ENCODE peak calls at places on chromosomes 12 and 14, in ten cellular contexts. Y, X, T, G, Q, L, V, H, C and F are unnamed samples.

GRCh38 chr12:26869908-26870459 is 37.0 kb upstream of the ITPR2 start:
- DNase-seq in Y (no peak), X (no peak), T (no peak), G (no peak), Q (no peak), L (no peak), V (no peak), H (no peak), C (no peak), F (no peak)

GRCh38 chr12:32828120-32828519 is 68.5 kb downstream of the PKP2 start:
- DNase-seq in Y (no peak), X (no peak), T (no peak), G (no peak), Q (no peak), L (no peak), V (no peak), H (no peak), C (no peak), F (no peak)

GRCh38 chr12:112168561-112168971 is 43.2 kb downstream of the TRAFD1 start:
- DNase-seq in Y (no peak), X (no peak), T (no peak), G (no peak), Q (no peak), L (no peak), V (no peak), H (no peak), C (no peak), F (no peak)

GRCh38 chr14:104799657-104800599 is 973 bp upstream of the ZBTB42 start:
- DNase-seq in Y (peak; percentile 76), X (peak; percentile 80), T (peak; percentile 88), G (peak; percentile 69), Q (no peak), L (peak; percentile 80), V (no peak), H (peak; percentile 80), C (peak; percentile 92), F (peak; percentile 13)

GRCh38 chr14:76876076-76876475 is 49.9 kb downstream of the LRRC74A start:
- DNase-seq in Y (peak; percentile 43), X (peak; percentile 75), T (peak; percentile 52), G (peak; percentile 56), Q (peak; percentile 55), L (peak; percentile 33), V (peak; percentile 81), H (peak; percentile 22), C (peak; percentile 88), F (peak; percentile 17)

GRCh38 chr12:93015970-93016751 is 87.1 kb upstream of the EEA1 start:
- DNase-seq in Y (peak; percentile 97), X (no peak), T (peak; percentile 5), G (no peak), Q (no peak), L (no peak), V (no peak), H (no peak), C (peak; percentile 22), F (no peak)

GRCh38 chr12:130829391-130830245 is 9.4 kb downstream of the STX2 start:
- DNase-seq in Y (no peak), X (no peak), T (no peak), G (no peak), Q (no peak), L (no peak), V (no peak), H (no peak), C (no peak), F (no peak)

GRCh38 chr12:14903386-14904098 is 17.9 kb upstream of the MGP start:
- DNase-seq in Y (no peak), X (no peak), T (no peak), G (no peak), Q (no peak), L (no peak), V (no peak), H (no peak), C (no peak), F (no peak)

GRCh38 chr14:72888202-72888601 is 5.7 kb downstream of the DPF3 start:
- DNase-seq in Y (no peak), X (no peak), T (no peak), G (no peak), Q (no peak), L (no peak), V (no peak), H (no peak), C (no peak), F (no peak)

GRCh38 chr12:108642269-108642870 is 8.7 kb upstream of the SELPLG start:
- DNase-seq in Y (no peak), X (no peak), T (no peak), G (no peak), Q (no peak), L (no peak), V (no peak), H (no peak), C (no peak), F (no peak)

GRCh38 chr12:31118831-31119530 is 45.3 kb downstream of the DDX11 start:
- DNase-seq in Y (no peak), X (no peak), T (peak; percentile 46), G (no peak), Q (no peak), L (no peak), V (peak; percentile 12), H (no peak), C (peak; percentile 19), F (no peak)

DNA sequence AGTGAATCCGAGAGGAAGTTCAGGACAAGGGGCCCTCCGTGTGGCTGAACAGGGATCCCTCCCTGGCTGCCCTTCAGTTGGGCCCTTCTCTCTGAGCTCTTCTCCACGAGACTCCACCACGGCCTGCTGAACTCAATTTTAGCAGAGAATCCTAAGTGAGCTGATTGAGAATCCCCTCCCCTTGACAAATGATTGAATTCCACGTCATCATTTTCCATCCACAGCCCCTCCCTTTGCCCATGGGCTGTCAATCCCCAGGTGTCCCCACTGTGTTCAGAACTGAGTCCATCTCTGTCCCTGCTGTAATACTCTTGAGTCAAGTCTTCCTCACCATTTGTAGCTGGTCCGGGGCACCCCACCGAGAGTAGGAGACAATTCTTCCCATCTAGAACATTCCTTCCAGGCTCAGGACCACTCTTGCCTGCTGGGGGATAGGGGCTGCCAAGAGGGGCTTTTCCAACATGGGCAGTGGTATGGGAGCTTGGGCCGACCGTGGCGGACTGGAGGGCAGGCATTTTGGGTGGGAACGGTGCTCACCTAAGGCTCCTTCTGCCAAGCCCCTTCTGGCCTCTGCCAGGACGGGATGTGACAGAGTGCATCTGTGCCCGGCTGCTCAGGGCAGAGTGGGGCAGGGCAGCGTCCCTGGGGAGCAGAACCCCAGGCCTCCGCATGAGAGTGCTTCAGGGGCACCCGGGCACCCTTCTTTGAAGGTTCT is 218.0 kb upstream of the RTL1 start:
- DNase-seq in Y (no peak), X (no peak), T (no peak), G (peak; percentile 2), Q (no peak), L (no peak), V (no peak), H (no peak), C (no peak), F (no peak)
- H3K4me1 ChIP-seq in Y (no peaks in the 10 kb centered on the region), X (peaks cover 2% of the 10 kb centered on the region), T (no peaks in the 10 kb centered on the region), G (no peaks in the 10 kb centered on the region), Q (no peaks in the 10 kb centered on the region), L (peaks cover 11% of the 10 kb centered on the region), V (no peaks in the 10 kb centered on the region), H (peaks cover 10% of the 10 kb centered on the region), C (peaks cover 9% of the 10 kb centered on the region), F (no peaks in the 10 kb centered on the region)

GRCh38 chr14:56207626-56208297 is 89.6 kb downstream of the PELI2 start:
- DNase-seq in Y (no peak), X (peak; percentile 25), T (peak; percentile 44), G (no peak), Q (no peak), L (no peak), V (no peak), H (no peak), C (no peak), F (no peak)

GRCh38 chr14:56205906-56206305 is 87.7 kb downstream of the PELI2 start:
- DNase-seq in Y (no peak), X (no peak), T (peak; percentile 22), G (no peak), Q (no peak), L (no peak), V (no peak), H (no peak), C (no peak), F (no peak)

GRCh38 chr14:56208520-56208919 is 90.3 kb downstream of the PELI2 start:
- DNase-seq in Y (no peak), X (no peak), T (no peak), G (no peak), Q (no peak), L (no peak), V (no peak), H (no peak), C (no peak), F (no peak)

GRCh38 chr14:56210570-56210969 is 92.4 kb downstream of the PELI2 start:
- DNase-seq in Y (no peak), X (no peak), T (no peak), G (no peak), Q (no peak), L (no peak), V (no peak), H (no peak), C (no peak), F (no peak)

DNA sequence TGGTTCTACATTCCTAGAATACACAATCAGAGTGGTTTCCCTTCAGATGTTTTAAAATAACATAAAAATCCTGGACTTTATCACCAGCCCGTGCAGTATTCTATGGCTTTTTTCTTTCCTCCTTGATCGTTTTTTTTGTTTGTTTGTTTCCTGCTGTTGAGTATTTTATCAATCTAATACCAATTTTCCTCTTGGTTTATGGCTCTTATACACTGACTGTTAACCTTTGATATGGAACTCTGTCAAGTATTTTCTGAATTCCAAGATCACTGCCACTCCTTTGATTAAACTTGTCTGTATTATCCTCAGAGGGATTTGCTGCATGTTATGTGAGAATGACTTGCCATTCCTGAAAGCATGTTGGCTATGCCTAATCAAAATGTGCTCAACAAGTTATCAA is 88.4 kb downstream of the PELI2 start:
- DNase-seq in Y (no peak), X (no peak), T (no peak), G (no peak), Q (no peak), L (no peak), V (no peak), H (no peak), C (no peak), F (no peak)
- H3K4me1 ChIP-seq in Y (no peaks in the 10 kb centered on the region), X (peaks cover 2% of the 10 kb centered on the region), T (peaks cover 25% of the 10 kb centered on the region), G (no peaks in the 10 kb centered on the region), Q (no peaks in the 10 kb centered on the region), L (no peaks in the 10 kb centered on the region), V (no peaks in the 10 kb centered on the region), H (no peaks in the 10 kb centered on the region), C (no peaks in the 10 kb centered on the region), F (no peaks in the 10 kb centered on the region)

DNA sequence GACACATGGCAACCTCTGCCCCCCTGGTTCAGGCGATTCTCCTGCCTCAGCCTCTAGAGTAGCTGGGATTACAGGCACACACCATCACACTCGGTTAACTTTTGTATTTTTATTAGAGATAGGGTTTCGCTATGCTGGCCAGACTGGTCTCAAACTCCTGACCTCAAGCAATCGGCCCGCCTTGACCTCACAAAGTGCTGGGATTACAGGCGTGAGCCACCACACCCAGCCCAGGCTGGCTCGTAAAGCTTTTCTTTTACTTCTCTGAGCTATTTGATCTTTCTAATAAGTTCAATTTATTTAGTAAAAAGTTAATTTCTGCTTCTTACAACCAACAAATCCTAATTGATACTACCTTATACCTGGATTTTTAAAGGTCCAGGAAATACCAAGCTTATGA is 127.4 kb upstream of the KRR1 start:
- DNase-seq in Y (no peak), X (no peak), T (no peak), G (no peak), Q (no peak), L (no peak), V (no peak), H (no peak), C (no peak), F (no peak)
- H3K4me1 ChIP-seq in Y (peaks cover 63% of the 10 kb centered on the region), X (peaks cover 22% of the 10 kb centered on the region), T (no peaks in the 10 kb centered on the region), G (no peaks in the 10 kb centered on the region), Q (peaks cover 26% of the 10 kb centered on the region), L (no peaks in the 10 kb centered on the region), V (peaks cover 100% of the 10 kb centered on the region), H (peaks cover 12% of the 10 kb centered on the region), C (peaks cover 12% of the 10 kb centered on the region), F (peaks cover 43% of the 10 kb centered on the region)

GRCh38 chr14:26926585-26926984 is 328.8 kb upstream of the NOVA1 start:
- DNase-seq in Y (no peak), X (no peak), T (no peak), G (no peak), Q (no peak), L (no peak), V (no peak), H (no peak), C (no peak), F (no peak)
- H3K4me1 ChIP-seq in Y (no peaks in the 10 kb centered on the region), X (no peaks in the 10 kb centered on the region), T (no peaks in the 10 kb centered on the region), G (no peaks in the 10 kb centered on the region), Q (no peaks in the 10 kb centered on the region), L (no peaks in the 10 kb centered on the region), V (no peaks in the 10 kb centered on the region), H (no peaks in the 10 kb centered on the region), C (peaks cover 4% of the 10 kb centered on the region), F (no peaks in the 10 kb centered on the region)